ENCODE peak calls at places on chromosomes 1 and 21, in seven cellular contexts. Y is kidney tubule cell, N is mucosa of gallbladder, B is K562, Z is PC-9, F is foreskin fibroblast, R is AG08396. V is an unnamed sample.

GRCh38 chr1:201020040-201020591 is 3.4 kb downstream of the KIF21B start:
- DNase-seq in N (no peak), Z (peak; percentile 30), F (no peak), R (no peak), Y (no peak), B (peak; percentile 56), V (no peak)

GRCh38 chr1:52032785-52033131 is 852 bp downstream of the KTI12 start:
- DNase-seq in R (peak; percentile 61), B (peak; percentile 59), Y (peak; percentile 60), Z (peak; percentile 54), F (peak; percentile 80), N (peak; percentile 30), V (peak; percentile 28)

GRCh38 chr1:243944429-243945160 is 94.6 kb upstream of the AKT3 start:
- DNase-seq in B (no peak), Y (peak; percentile 99), R (peak; percentile 47), F (peak; percentile 65), N (no peak), Z (no peak), V (no peak)

GRCh38 chr1:14366361-14367018 is 232.0 kb upstream of the KAZN start:
- DNase-seq in R (peak; percentile 56), Z (no peak), Y (peak; percentile 8), F (peak; percentile 69), B (no peak), N (no peak), V (peak; percentile 49)

GRCh38 chr1:9753121-9753531 is 70.6 kb downstream of the CLSTN1 start:
- DNase-seq in Y (peak; percentile 67), R (peak; percentile 75), Z (no peak), B (peak; percentile 30), F (peak; percentile 86), N (no peak), V (no peak)

GRCh38 chr1:59128239-59128736 is 168.6 kb upstream of the FGGY start:
- DNase-seq in Z (peak; percentile 33), B (no peak), N (no peak), F (peak; percentile 48), Y (peak; percentile 76), R (no peak), V (no peak)

GRCh38 chr1:205477759-205478247 is 22.0 kb upstream of the BLACAT1 start:
- DNase-seq in Z (peak; percentile 97), B (no peak), R (no peak), F (peak; percentile 51), N (peak; percentile 91), Y (peak; percentile 98), V (no peak)

GRCh38 chr1:100134872-100135271 is 1.9 kb downstream of the TRMT13 start:
- DNase-seq in N (no peak), R (no peak), F (no peak), Z (no peak), Y (no peak), B (no peak), V (no peak)

GRCh38 chr1:26537951-26538352 is 8.4 kb downstream of the RPS6KA1 start:
- DNase-seq in B (peak; percentile 54), Z (peak; percentile 83), Y (peak; percentile 76), R (peak; percentile 60), N (peak; percentile 32), F (peak; percentile 61), V (peak; percentile 31)

GRCh38 chr1:29043270-29043971 is 80.3 kb downstream of the TMEM200B start:
- DNase-seq in B (no peak), F (peak; percentile 50), N (no peak), R (no peak), Z (no peak), Y (no peak), V (no peak)

GRCh38 chr1:235679005-235679404 is 29.4 kb upstream of the GNG4 start:
- DNase-seq in F (no peak), N (no peak), B (no peak), R (no peak), Y (no peak), Z (no peak), V (no peak)

GRCh38 chr1:242525360-242525722 is 844 bp upstream of the PLD5 start:
- DNase-seq in Y (no peak), Z (no peak), N (no peak), B (no peak), R (no peak), F (no peak), V (no peak)

GRCh38 chr21:41009398-41010177 is 158.4 kb upstream of the BACE2 start:
- DNase-seq in N (no peak), Z (no peak), Y (no peak), B (no peak), F (no peak), R (no peak), V (no peak)

GRCh38 chr1:13832100-13832499 is 132.1 kb downstream of the PRDM2 start:
- DNase-seq in Y (no peak), N (no peak), F (no peak), B (no peak), R (no peak), Z (no peak), V (no peak)

GRCh38 chr1:52549267-52549666 is 3.6 kb downstream of the TUT4 start:
- DNase-seq in B (no peak), R (no peak), Z (no peak), Y (no peak), N (no peak), F (no peak), V (no peak)

GRCh38 chr1:171754381-171754705 is 12.5 kb upstream of the VAMP4 start:
- DNase-seq in N (no peak), Y (peak; percentile 11), Z (no peak), B (peak; percentile 50), R (peak; percentile 85), F (peak; percentile 93), V (no peak)

GRCh38 chr1:15351301-15351700 is 58.4 kb upstream of the EFHD2 start:
- DNase-seq in F (no peak), N (no peak), B (no peak), Y (no peak), R (no peak), Z (no peak), V (no peak)

GRCh38 chr1:23593556-23594148 is 34.4 kb upstream of the ID3 start:
- DNase-seq in R (no peak), F (no peak), Z (peak; percentile 90), N (no peak), Y (peak; percentile 71), B (no peak), V (no peak)

GRCh38 chr1:177384461-177384860 is 213.7 kb downstream of the BRINP2 start:
- DNase-seq in N (no peak), B (no peak), R (no peak), Y (peak; percentile 52), Z (no peak), F (peak; percentile 51), V (no peak)

GRCh38 chr1:47547753-47548152 is 109.9 kb downstream of the FOXD2 start:
- DNase-seq in N (no peak), Z (no peak), R (no peak), B (no peak), F (no peak), Y (peak; percentile 65), V (no peak)

GRCh38 chr1:156149374-156150106 is 3.8 kb upstream of the SEMA4A start:
- DNase-seq in Z (no peak), Y (no peak), B (no peak), F (no peak), N (no peak), R (no peak), V (no peak)

GRCh38 chr1:46446646-46447498 is 42.8 kb upstream of the DMBX1 start:
- DNase-seq in Z (peak; percentile 54), B (peak; percentile 81), F (peak; percentile 82), Y (peak; percentile 75), N (peak; percentile 81), R (peak; percentile 83), V (peak; percentile 76)

GRCh38 chr1:4171480-4172450 is 271.7 kb upstream of the C1orf174 start:
- DNase-seq in Y (no peak), Z (no peak), B (peak; percentile 4), F (no peak), N (no peak), R (peak; percentile 2), V (peak; percentile 2)

GRCh38 chr1:152902676-152903075 is 5.7 kb upstream of the IVL start:
- DNase-seq in B (no peak), R (no peak), F (no peak), N (no peak), Z (no peak), Y (no peak), V (no peak)

V was measured in HEK293T.